ENCODE peak calls at places on chromosomes 3 and 15, in five cellular contexts. G, H, T, I and N are unnamed samples. For H3K36me3, the result is how much of the 10 kb centered on the place peaks cover.

GRCh38 chr3:170999737-171000242 is 26.7 kb downstream of the SLC2A2 start:
- DNase-seq in G (no peak), H (no peak), T (no peak), I (no peak), N (no peak)

GRCh38 chr3:98650966-98651765 is 57.8 kb upstream of the CPOX start:
- DNase-seq in G (no peak), H (no peak), T (no peak), I (no peak), N (no peak)

GRCh38 chr3:150097588-150097890 is 126.8 kb upstream of the PFN2 start:
- DNase-seq in G (no peak), H (no peak), T (no peak), I (no peak), N (no peak)

GRCh38 chr3:42505203-42505848 is 2.9 kb downstream of the VIPR1 start:
- DNase-seq in G (no peak), H (no peak), T (no peak), I (no peak), N (peak)

GRCh38 chr3:108067768-108068167 is 23.1 kb downstream of the CD47 start:
- DNase-seq in G (no peak), H (no peak), T (no peak), I (no peak), N (no peak)

GRCh38 chr3:24494616-24495333 is at the start of gene THRB:
- DNase-seq in G (no peak), H (peak), T (peak), I (peak), N (peak)

GRCh38 chr3:107904536-107905066 is 186.2 kb downstream of the CD47 start:
- DNase-seq in G (no peak), H (no peak), T (no peak), I (no peak), N (no peak)

GRCh38 chr3:97940034-97940433 is 32.2 kb downstream of the RIOX2 start:
- DNase-seq in G (peak), H (no peak), T (no peak), I (no peak), N (no peak)

GRCh38 chr3:356947-357346 is 160.4 kb downstream of the CHL1 start:
- DNase-seq in G (no peak), H (no peak), T (no peak), I (no peak), N (no peak)

GRCh38 chr15:67172172-67172571 is 82.3 kb downstream of the AAGAB start:
- DNase-seq in G (no peak), H (no peak), T (peak), I (no peak), N (no peak)

GRCh38 chr15:71136159-71137137 is 21.2 kb downstream of the THSD4 start:
- DNase-seq in G (no peak), H (no peak), T (no peak), I (peak), N (peak)

GRCh38 chr3:29513236-29513635 is 232.4 kb downstream of the RBMS3 start:
- DNase-seq in G (no peak), H (no peak), T (no peak), I (no peak), N (no peak)

GRCh38 chr3:47578119-47578630 is 490 bp downstream of the CSPG5 start:
- DNase-seq in G (peak), H (no peak), T (no peak), I (no peak), N (no peak)

GRCh38 chr3:43004282-43004681 is 25.2 kb downstream of the GASK1A start:
- DNase-seq in G (no peak), H (no peak), T (no peak), I (no peak), N (no peak)

GRCh38 chr15:73239564-73240208 is 129.1 kb downstream of the HCN4 start:
- DNase-seq in G (no peak), H (no peak), T (no peak), I (no peak), N (no peak)

GRCh38 chr15:79282371-79283251 is at the start of gene ANKRD34C:
- DNase-seq in G (no peak), H (no peak), T (no peak), I (no peak), N (no peak)

GRCh38 chr3:14126017-14126902 is 1.4 kb downstream of the TMEM43 start:
- DNase-seq in G (no peak), H (no peak), T (no peak), I (no peak), N (peak)

GRCh38 chr3:75012791-75013190 is 398.3 kb upstream of the CNTN3 start:
- DNase-seq in G (no peak), H (no peak), T (no peak), I (no peak), N (no peak)

GRCh38 chr3:181703701-181704420 is 7.9 kb upstream of the SOX2 start:
- DNase-seq in G (no peak), H (no peak), T (no peak), I (no peak), N (no peak)

GRCh38 chr3:143122089-143122430 is 2.5 kb downstream of the CHST2 start:
- DNase-seq in G (no peak), H (no peak), T (no peak), I (no peak), N (no peak)

GRCh38 chr15:25053000-25053815 is 98.4 kb downstream of the SNRPN start:
- DNase-seq in G (no peak), H (no peak), T (no peak), I (no peak), N (peak)

GRCh38 chr15:25054943-25055342 is 100.2 kb downstream of the SNRPN start:
- DNase-seq in G (no peak), H (no peak), T (no peak), I (no peak), N (no peak)

GRCh38 chr15:25054329-25054728 is 99.5 kb downstream of the SNRPN start:
- DNase-seq in G (no peak), H (no peak), T (no peak), I (no peak), N (no peak)

GRCh38 chr15:25052191-25052999 is 97.6 kb downstream of the SNRPN start:
- DNase-seq in G (no peak), H (no peak), T (no peak), I (no peak), N (peak)

GRCh38 chr15:25051399-25052154 is 96.8 kb downstream of the SNRPN start:
- DNase-seq in G (no peak), H (no peak), T (no peak), I (no peak), N (peak)
- H3K36me3 ChIP-seq in G (under half), H (half or more), T (half or more), I (under half), N (half or more)

GRCh38 chr3:187025254-187025655 is 94.9 kb downstream of the ST6GAL1 start:
- DNase-seq in G (peak), H (no peak), T (no peak), I (no peak), N (no peak)
- H3K27ac ChIP-seq in G (peak), H (peak), T (peak), I (no peak), N (no peak)

DNA sequence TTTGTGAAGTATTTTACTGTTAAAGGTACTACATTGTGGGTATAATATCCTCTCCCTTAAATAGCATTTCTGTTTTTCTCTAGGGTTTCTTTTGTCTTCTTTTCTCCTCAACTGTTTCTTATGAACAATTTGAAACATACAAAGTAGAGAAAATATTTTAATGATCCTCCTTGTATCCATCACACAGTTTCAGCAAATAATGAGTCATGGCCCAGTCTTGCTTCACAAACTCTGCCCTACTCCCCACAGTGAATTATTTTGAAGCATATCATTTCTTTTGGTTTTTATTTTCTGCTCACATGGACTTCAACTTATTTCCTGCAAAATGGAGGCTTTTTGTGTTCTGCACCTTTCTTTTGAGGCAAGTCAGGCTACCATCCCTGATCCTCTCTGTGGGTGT is 6.1 kb upstream of the SCAANT1 start:
- DNase-seq in G (no peak), H (no peak), T (no peak), I (no peak), N (no peak)
- H3K36me3 ChIP-seq in G (under half), H (half or more), T (under half), I (under half), N (under half)

DNA sequence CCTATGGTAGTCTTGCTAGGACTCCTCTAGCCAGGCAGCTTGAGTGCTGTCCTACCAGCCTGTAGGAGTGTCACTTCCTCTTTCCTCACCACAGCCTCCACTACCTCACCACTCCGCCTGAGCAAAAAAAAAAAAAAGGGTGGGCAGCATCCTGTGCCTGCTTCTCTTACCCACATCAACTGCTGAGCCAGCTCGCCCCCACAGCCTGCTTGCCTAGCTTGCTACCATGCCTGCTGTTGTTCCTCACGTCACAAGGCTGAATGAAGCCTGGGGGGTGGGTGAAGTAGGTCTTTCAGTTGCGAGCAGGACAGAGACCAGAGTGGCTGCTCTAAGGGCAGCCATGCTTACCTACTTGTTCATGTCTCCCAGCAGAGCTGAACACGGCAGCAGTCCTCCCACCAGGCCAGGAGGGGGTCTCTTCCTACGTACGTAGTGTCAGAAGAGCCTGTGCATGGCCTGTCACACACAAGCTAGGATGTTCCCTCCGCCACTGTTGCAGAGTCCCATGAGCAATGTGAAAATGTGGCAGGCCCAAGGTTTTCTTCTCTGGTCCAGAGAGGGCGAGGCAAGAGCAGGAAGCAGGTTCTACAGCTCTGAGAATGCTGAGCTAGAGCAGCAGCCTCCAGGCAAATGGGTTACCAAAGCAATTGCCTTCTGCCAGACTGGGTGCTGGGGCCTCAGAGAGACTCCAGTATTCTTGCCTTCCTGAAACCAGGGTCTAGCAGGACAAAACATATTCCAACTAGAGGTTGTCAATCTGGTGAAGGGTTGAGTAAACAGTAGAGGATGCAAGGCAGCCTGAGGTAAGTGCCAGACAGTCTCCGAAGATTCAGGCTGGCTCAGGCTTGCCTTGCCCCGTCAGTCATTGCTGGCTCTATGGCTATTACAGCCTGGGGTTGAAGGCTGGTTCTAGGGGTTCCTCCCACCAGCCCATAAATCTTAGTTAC is 8.0 kb downstream of the PPM1M start:
- DNase-seq in G (peak), H (no peak), T (no peak), I (peak), N (peak)
- H3K27ac ChIP-seq in G (peak), H (peak), T (peak), I (no peak), N (no peak)

GRCh38 chr3:186986406-186986805 is 56.1 kb downstream of the ST6GAL1 start:
- DNase-seq in G (no peak), H (no peak), T (no peak), I (no peak), N (no peak)
- H3K36me3 ChIP-seq in G (under half), H (under half), T (under half), I (under half), N (under half)

GRCh38 chr3:134145183-134145582 is 105.5 kb downstream of the RYK start:
- DNase-seq in G (no peak), H (no peak), T (no peak), I (no peak), N (no peak)

GRCh38 chr3:134147411-134147810 is 103.2 kb downstream of the RYK start:
- DNase-seq in G (no peak), H (no peak), T (no peak), I (no peak), N (no peak)

GRCh38 chr3:134144694-134145093 is 106.0 kb downstream of the RYK start:
- DNase-seq in G (no peak), H (no peak), T (no peak), I (no peak), N (no peak)

GRCh38 chr3:134148534-134148933 is 102.1 kb downstream of the RYK start:
- DNase-seq in G (no peak), H (no peak), T (no peak), I (no peak), N (no peak)

DNA sequence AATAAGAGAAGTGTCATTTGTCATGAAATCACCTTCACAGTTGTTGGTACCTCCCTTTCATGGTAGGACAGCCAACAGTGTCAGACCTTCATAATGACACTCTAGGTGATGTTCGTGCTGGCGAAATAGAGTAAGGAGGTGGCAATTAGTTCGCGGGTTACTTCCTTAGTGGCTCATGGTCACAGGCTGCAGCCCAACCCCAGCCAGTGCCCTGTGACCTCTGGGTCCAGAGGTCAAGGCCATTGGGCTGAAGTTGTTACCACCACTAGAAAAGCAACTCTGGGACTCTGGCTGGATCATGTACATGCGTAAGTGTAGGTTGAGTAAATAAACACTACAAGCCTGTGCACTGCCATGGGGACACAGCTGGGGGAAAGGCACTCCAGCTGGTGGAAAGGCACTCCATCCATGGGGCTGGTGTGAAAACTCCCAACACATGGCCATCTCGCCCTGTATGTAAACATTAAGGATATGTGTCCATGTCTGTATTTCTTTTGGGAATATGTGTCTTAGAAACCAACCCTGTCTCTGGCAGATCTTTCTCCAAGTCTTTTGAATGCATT is 106.8 kb downstream of the RYK start:
- DNase-seq in G (no peak), H (no peak), T (no peak), I (no peak), N (no peak)
- H3K27ac ChIP-seq in G (no peak), H (no peak), T (no peak), I (no peak), N (no peak)

DNA sequence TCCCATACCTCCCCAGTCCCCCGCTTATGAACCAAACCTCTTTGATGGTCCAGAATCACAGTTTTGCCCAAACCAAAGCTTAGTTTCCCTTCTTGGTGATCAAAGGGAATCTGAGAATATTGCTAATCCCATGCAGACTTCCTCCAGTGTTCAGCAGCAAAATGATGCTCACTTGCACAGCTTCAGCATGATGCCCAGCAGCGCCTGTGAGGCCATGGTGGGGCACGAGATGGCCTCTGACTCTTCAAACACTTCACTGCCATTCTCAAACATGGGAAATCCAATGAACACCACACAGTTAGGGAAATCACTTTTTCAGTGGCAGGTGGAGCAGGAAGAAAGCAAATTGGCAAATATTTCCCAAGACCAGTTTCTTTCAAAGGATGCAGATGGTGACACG is 4.2 kb downstream of the NFKBIZ start:
- DNase-seq in G (no peak), H (no peak), T (no peak), I (no peak), N (no peak)
- H3K36me3 ChIP-seq in G (half or more), H (half or more), T (half or more), I (under half), N (half or more)

GRCh38 chr15:74460298-74460697 is 662 bp downstream of the UBL7 start:
- DNase-seq in G (peak), H (no peak), T (no peak), I (no peak), N (no peak)
- H3K27ac ChIP-seq in G (peak), H (peak), T (peak), I (no peak), N (peak)

DNA sequence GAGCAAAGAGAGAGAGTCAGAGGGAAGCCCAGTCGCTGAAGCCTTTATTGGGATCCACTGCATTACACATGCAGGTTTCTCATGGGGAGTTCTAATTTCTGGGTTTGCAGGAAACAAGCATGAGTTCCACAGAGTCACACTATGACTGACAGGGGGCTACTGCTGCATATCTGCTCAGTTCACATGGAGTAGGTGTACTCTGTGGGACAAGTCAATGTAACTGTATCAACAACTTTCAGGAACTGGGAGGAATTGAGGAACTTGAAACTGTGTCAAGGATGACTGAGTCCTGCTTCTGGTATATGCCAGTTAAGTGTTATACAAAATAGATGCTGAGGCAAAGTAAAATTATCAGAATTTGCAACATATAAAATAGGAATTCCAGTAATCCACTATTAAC is 110.8 kb downstream of the NPAP1 start:
- DNase-seq in G (no peak), H (no peak), T (no peak), I (no peak), N (no peak)
- H3K36me3 ChIP-seq in G (under half), H (under half), T (under half), I (under half), N (under half)